ENCODE peak calls at places on chromosome 6, in ten cellular contexts. Y, H, P, G, A, D, C, E, V and B are unnamed samples.

GRCh38 chr6:137202078-137202477 is 17.1 kb downstream of the IFNGR1 start:
- DNase-seq in A (peak), V (no peak), G (no peak), D (no peak), H (no peak), E (no peak), C (no peak), P (no peak), Y (no peak), B (no peak)

GRCh38 chr6:88208736-88209135 is 42.6 kb upstream of the CNR1 start:
- DNase-seq in E (no peak), P (no peak), H (no peak), Y (no peak), V (no peak), D (no peak), G (no peak), C (no peak), A (no peak), B (no peak)

GRCh38 chr6:21133902-21134301 is 459.6 kb upstream of the SOX4 start:
- DNase-seq in G (no peak), H (no peak), D (no peak), Y (no peak), A (peak), C (no peak), V (no peak), E (no peak), P (no peak), B (no peak)

GRCh38 chr6:130050230-130050629 is 31.8 kb downstream of the L3MBTL3 start:
- DNase-seq in Y (no peak), A (no peak), E (no peak), V (peak), G (no peak), D (peak), P (no peak), C (no peak), H (no peak), B (no peak)

GRCh38 chr6:3749991-3750323 is 1.6 kb downstream of the PXDC1 start:
- DNase-seq in C (peak), P (no peak), G (peak), E (no peak), H (no peak), D (peak), V (peak), Y (no peak), A (no peak), B (no peak)

GRCh38 chr6:112839525-112839961 is 492.4 kb downstream of the RFPL4B start:
- DNase-seq in C (no peak), D (peak), A (no peak), H (no peak), Y (no peak), G (peak), P (no peak), V (peak), E (peak), B (no peak)

GRCh38 chr6:4637691-4638433 is 138.3 kb upstream of the CDYL start:
- DNase-seq in P (no peak), C (no peak), D (peak), Y (no peak), E (peak), G (peak), A (no peak), V (peak), H (no peak), B (no peak)

GRCh38 chr6:157985378-157986155 is 3.9 kb downstream of the SYNJ2 start:
- DNase-seq in E (no peak), Y (no peak), G (no peak), C (no peak), A (no peak), V (no peak), P (no peak), H (no peak), D (peak), B (no peak)

GRCh38 chr6:17227403-17227802 is 53.8 kb upstream of the RBM24 start:
- DNase-seq in H (no peak), A (no peak), D (no peak), V (no peak), G (no peak), P (no peak), C (no peak), E (no peak), Y (no peak), B (no peak)

GRCh38 chr6:167396659-167397490 is 72.0 kb downstream of the TTLL2 start:
- DNase-seq in E (no peak), V (no peak), D (no peak), H (no peak), Y (no peak), G (no peak), C (no peak), P (no peak), A (no peak), B (no peak)

GRCh38 chr6:52087498-52087999 is at the start of gene PKHD1:
- DNase-seq in V (peak), H (no peak), G (peak), E (no peak), P (no peak), Y (no peak), A (no peak), C (no peak), D (no peak), B (no peak)

GRCh38 chr6:56571605-56572004 is 71.1 kb downstream of the DST start:
- DNase-seq in H (no peak), Y (no peak), A (no peak), E (no peak), C (no peak), V (no peak), P (no peak), D (no peak), G (no peak), B (no peak)

GRCh38 chr6:35259194-35259945 is at the start of gene ZNF76:
- DNase-seq in E (peak), V (peak), G (peak), C (peak), P (peak), A (peak), Y (peak), H (peak), D (peak), B (peak)

GRCh38 chr6:16562498-16562897 is 198.8 kb downstream of the ATXN1 start:
- DNase-seq in D (no peak), G (no peak), H (no peak), A (no peak), P (no peak), Y (no peak), V (no peak), C (no peak), E (no peak), B (no peak)

GRCh38 chr6:20978176-20978614 is 443.9 kb downstream of the CDKAL1 start:
- DNase-seq in P (no peak), Y (no peak), A (no peak), E (peak), G (no peak), V (peak), C (no peak), H (no peak), D (peak), B (no peak)

GRCh38 chr6:83198486-83199172 is 5.5 kb downstream of the RWDD2A start:
- DNase-seq in V (peak), E (no peak), H (no peak), Y (no peak), D (peak), A (no peak), G (no peak), C (no peak), P (no peak), B (no peak)

GRCh38 chr6:123551939-123552707 is 84.6 kb downstream of the TRDN start:
- DNase-seq in H (no peak), G (no peak), D (no peak), C (no peak), V (no peak), Y (no peak), E (no peak), P (no peak), A (no peak), B (no peak)

GRCh38 chr6:44855562-44856494 is 468.3 kb downstream of the CDC5L start:
- DNase-seq in E (peak), D (peak), G (no peak), A (no peak), P (no peak), Y (no peak), V (peak), C (no peak), H (no peak), B (no peak)

GRCh38 chr6:52691718-52692117 is 20.8 kb downstream of the TMEM14A start:
- DNase-seq in P (no peak), V (peak), G (no peak), Y (no peak), E (no peak), A (no peak), D (peak), C (no peak), H (no peak), B (no peak)

GRCh38 chr6:3296537-3297453 is 38.0 kb downstream of the PSMG4 start:
- DNase-seq in D (no peak), E (no peak), Y (no peak), G (no peak), V (no peak), C (no peak), H (no peak), A (no peak), P (no peak), B (no peak)

GRCh38 chr6:34231566-34232336 is 4.9 kb upstream of the HMGA1 start:
- DNase-seq in H (no peak), Y (no peak), P (no peak), V (no peak), C (no peak), A (no peak), G (no peak), E (no peak), D (no peak), B (no peak)

GRCh38 chr6:27096834-27097511 is 150.5 kb upstream of the PRSS16 start:
- DNase-seq in C (peak), P (peak), D (peak), V (peak), H (peak), E (peak), G (peak), Y (no peak), A (peak), B (no peak)

GRCh38 chr6:43078651-43079050 is 2.5 kb downstream of the PTK7 start:
- DNase-seq in Y (no peak), P (no peak), C (no peak), A (no peak), H (no peak), V (peak), E (peak), D (peak), G (no peak), B (no peak)

GRCh38 chr6:28811873-28812272 is 111.9 kb downstream of the TRIM27 start:
- DNase-seq in H (no peak), V (no peak), E (no peak), P (no peak), G (no peak), C (no peak), A (no peak), D (peak), Y (no peak), B (no peak)

GRCh38 chr6:152160346-152160745 is 352.9 kb downstream of the ESR1 start:
- DNase-seq in Y (no peak), P (no peak), A (no peak), H (no peak), D (no peak), V (no peak), E (no peak), G (no peak), C (no peak), B (no peak)

GRCh38 chr6:2766767-2767314 is 1.6 kb downstream of the WRNIP1 start:
- DNase-seq in C (no peak), G (no peak), D (peak), P (no peak), Y (no peak), E (no peak), H (no peak), V (peak), A (no peak), B (no peak)

GRCh38 chr6:27290065-27290849 is 21.8 kb downstream of the POM121L2 start:
- DNase-seq in G (no peak), P (no peak), V (no peak), D (peak), Y (no peak), E (no peak), C (no peak), H (peak), A (peak), B (no peak)

GRCh38 chr6:129929433-129929832 is 68.3 kb upstream of the TMEM244 start:
- DNase-seq in C (no peak), P (no peak), E (peak), A (no peak), D (peak), Y (no peak), V (peak), H (no peak), G (peak), B (no peak)

GRCh38 chr6:111750753-111751684 is 122.2 kb downstream of the FYN start:
- DNase-seq in Y (no peak), G (no peak), P (no peak), A (no peak), D (no peak), E (no peak), V (peak), H (peak), C (no peak), B (no peak)

GRCh38 chr6:4496284-4496683 is 279.9 kb upstream of the CDYL start:
- DNase-seq in V (no peak), P (no peak), Y (no peak), E (no peak), G (no peak), D (no peak), H (no peak), A (no peak), C (no peak), B (no peak)

DNA sequence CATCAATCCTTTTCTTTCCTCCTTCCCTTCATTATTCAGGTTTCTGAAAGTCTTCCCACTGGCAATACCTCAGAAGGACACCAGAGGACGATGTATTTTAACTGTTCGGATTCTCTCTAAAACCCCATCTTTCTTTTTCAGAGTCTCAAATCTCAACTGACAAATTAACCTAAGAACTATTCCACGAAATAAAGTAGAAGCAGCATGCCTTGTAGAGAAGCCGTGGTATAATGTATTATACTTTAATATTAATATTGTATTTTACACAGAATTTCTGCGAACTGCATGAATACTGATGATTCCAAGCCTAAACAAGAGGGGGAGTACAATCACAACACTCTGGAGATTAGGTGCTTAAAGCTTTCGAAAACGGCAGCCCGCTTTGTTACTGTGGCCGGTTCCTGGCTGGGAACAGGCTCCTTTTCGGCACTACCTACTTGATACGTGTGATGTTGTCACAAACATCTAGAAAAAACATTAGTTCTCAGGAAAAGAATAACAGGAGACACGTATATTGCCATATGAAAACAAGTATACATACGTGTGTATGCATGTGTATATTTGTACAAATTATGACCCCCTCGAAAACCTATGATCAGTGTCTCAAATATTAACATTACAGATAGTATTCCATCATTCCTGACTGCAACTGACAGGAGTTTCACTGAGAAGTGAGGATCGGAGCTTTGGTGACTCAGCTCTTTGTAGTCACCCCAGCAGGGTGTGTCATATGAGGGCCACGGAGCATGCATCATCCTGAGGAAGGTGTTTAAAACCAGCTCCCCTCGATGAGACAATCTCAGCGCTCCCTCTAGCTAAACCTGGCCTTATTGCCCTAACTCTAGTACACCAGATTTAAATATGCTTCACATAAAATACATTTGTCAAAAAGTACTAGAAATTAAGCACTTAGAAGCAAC is 319.7 kb upstream of the TCF21 start:
- DNase-seq in C (no peak), E (peak), Y (no peak), D (peak), G (peak), H (peak), A (peak), V (peak), P (no peak), B (no peak)
- TF ChIP-seq CTCF in C (peak), E (peak), Y (peak), D (peak), G (peak), H (peak), A (peak), V (peak), P (peak), B (no peak)

GRCh38 chr6:158999669-159000403 is at the start of gene RSPH3:
- DNase-seq in V (peak), C (peak), P (peak), Y (peak), H (peak), A (peak), G (peak), D (peak), E (peak), B (peak)
- TF ChIP-seq CTCF in V (peak), C (no peak), P (no peak), Y (no peak), H (no peak), A (no peak), G (peak), D (peak), E (peak), B (no peak)

DNA sequence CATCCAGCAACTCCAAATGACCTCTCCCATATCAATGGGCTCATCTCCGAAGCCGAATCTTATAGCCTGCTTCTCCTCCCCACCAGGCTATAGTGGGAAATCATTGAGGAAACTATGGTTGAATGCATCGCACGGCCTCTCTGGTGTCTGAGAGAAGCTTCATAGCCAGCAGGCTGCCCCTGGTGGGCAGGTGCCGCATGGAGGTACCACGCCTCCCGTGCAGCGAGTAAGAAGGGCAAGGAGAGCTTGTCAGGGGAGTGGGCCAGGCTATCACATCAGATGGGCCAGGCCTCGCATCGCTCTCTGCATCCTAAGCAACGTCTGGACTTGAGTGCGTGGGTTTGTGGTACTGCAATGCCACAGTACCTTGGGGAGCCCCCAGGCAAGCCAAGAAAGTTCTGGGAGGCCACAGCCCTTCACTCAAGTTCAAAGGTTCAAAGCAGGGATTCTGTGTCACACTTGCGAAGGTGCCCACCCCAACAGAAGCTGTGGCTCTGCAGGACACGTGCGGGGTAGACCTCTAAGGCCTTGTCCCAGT is 8.6 kb upstream of the IRF4 start:
- DNase-seq in G (no peak), H (no peak), V (no peak), A (no peak), C (no peak), Y (no peak), P (no peak), E (no peak), D (no peak), B (no peak)
- TF ChIP-seq CTCF in G (no peak), H (no peak), V (no peak), A (no peak), C (no peak), Y (no peak), P (no peak), E (no peak), D (no peak), B (no peak)

GRCh38 chr6:6695711-6696048 is 107.2 kb downstream of the LY86 start:
- DNase-seq in A (no peak), V (peak), D (no peak), P (no peak), G (no peak), C (no peak), E (no peak), H (no peak), Y (no peak), B (no peak)

GRCh38 chr6:6697620-6698019 is 109.1 kb downstream of the LY86 start:
- DNase-seq in E (no peak), P (no peak), Y (no peak), G (no peak), H (no peak), C (no peak), A (no peak), V (peak), D (no peak), B (no peak)

GRCh38 chr6:6694368-6694780 is 105.9 kb downstream of the LY86 start:
- DNase-seq in A (no peak), Y (no peak), D (no peak), C (peak), H (no peak), G (no peak), E (no peak), P (no peak), V (no peak), B (no peak)

GRCh38 chr6:6694825-6695710 is 106.5 kb downstream of the LY86 start:
- DNase-seq in Y (no peak), C (peak), G (peak), H (no peak), A (no peak), E (no peak), D (no peak), P (peak), V (peak), B (no peak)

GRCh38 chr6:6696867-6697531 is 108.5 kb downstream of the LY86 start:
- DNase-seq in G (peak), Y (peak), E (no peak), V (peak), H (peak), D (peak), C (peak), P (peak), A (peak), B (peak)
- TF ChIP-seq CTCF in G (peak), Y (peak), E (peak), V (peak), H (peak), D (peak), C (peak), P (peak), A (peak), B (peak)

DNA sequence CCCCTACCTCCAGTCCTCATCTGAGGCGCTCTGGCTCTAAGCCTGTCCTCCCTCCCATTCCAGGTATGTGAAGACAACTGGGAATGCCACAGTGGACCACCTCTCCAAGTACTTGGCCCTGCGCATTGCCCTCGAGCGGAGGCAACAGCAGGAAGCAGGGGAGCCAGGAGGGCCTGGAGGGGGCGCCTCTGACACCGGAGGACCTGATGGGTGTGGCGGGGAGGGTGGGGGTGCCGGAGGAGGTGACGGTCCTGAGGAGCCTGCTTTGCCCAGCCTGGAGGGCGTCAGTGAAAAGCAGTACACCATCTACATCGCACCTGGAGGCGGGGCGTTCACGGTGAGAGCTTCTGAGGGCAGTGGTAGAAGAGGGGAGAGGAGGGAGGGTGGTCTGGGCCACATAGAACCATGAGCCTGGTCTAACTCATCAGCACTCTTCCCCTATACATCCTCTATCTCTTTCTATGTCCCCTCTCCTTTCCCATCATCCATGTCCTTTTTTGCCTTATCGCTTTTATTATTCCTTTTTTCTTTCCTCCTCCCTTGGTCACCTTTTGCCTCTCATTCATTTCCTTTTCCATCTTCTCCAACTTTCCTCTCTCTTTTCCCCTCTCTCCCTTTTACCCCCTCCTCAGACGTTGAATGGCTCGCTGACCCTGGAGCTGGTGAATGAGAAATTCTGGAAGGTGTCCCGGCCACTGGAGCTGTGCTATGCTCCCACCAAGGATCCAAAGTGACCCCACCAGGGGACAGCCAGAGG is 3.5 kb downstream of the RING1 start:
- DNase-seq in Y (no peak), A (no peak), V (no peak), C (no peak), P (no peak), E (no peak), H (no peak), G (no peak), D (no peak), B (no peak)
- TF ChIP-seq CTCF in Y (no peak), A (no peak), V (no peak), C (no peak), P (no peak), E (no peak), H (no peak), G (no peak), D (peak), B (no peak)

GRCh38 chr6:119116712-119117281 is 38.3 kb upstream of the FAM184A start:
- DNase-seq in Y (no peak), E (no peak), D (no peak), H (peak), V (no peak), C (no peak), G (no peak), P (no peak), A (no peak), B (no peak)
- TF ChIP-seq CTCF in Y (peak), E (no peak), D (peak), H (peak), V (peak), C (no peak), G (no peak), P (peak), A (peak), B (peak)